ENCODE peak calls at places on chromosomes 6 and 20, in seven cellular contexts. One of them, this sample, is unnamed.

GRCh38 chr6:54260025-54260424 is 48.2 kb upstream of the TINAG start:
- DNase-seq in NCI-H446: no peak
- DNase-seq in keratinocyte: no peak
- DNase-seq in EL: no peak
- DNase-seq in stimulated activated CD4-positive, alpha-beta T cell treated with anti-CD3 and anti-CD28 coated beads, Interleukin-4, amount 100 ng/mL, for 4 hours: no peak
- DNase-seq in tibial nerve: no peak
- DNase-seq in heart right ventricle: no peak
- DNase-seq in this sample: no peak

GRCh38 chr6:157675859-157676640 is 147.0 kb upstream of the SNX9 start:
- DNase-seq in NCI-H446: no peak
- DNase-seq in keratinocyte: no peak
- DNase-seq in EL: no peak
- DNase-seq in stimulated activated CD4-positive, alpha-beta T cell treated with anti-CD3 and anti-CD28 coated beads, Interleukin-4, amount 100 ng/mL, for 4 hours: no peak
- DNase-seq in tibial nerve: no peak
- DNase-seq in heart right ventricle: no peak
- DNase-seq in this sample: no peak

GRCh38 chr6:122696079-122696478 is 83.4 kb upstream of the FABP7 start:
- DNase-seq in NCI-H446: no peak
- DNase-seq in keratinocyte: peak
- DNase-seq in EL: peak
- DNase-seq in stimulated activated CD4-positive, alpha-beta T cell treated with anti-CD3 and anti-CD28 coated beads, Interleukin-4, amount 100 ng/mL, for 4 hours: no peak
- DNase-seq in tibial nerve: no peak
- DNase-seq in heart right ventricle: no peak
- DNase-seq in this sample: no peak

GRCh38 chr20:13717631-13718044 is 67.1 kb downstream of the ESF1 start:
- DNase-seq in NCI-H446: no peak
- DNase-seq in keratinocyte: no peak
- DNase-seq in EL: no peak
- DNase-seq in stimulated activated CD4-positive, alpha-beta T cell treated with anti-CD3 and anti-CD28 coated beads, Interleukin-4, amount 100 ng/mL, for 4 hours: no peak
- DNase-seq in tibial nerve: no peak
- DNase-seq in heart right ventricle: no peak
- DNase-seq in this sample: no peak

GRCh38 chr6:11770546-11771466 is 7.8 kb downstream of the ADTRP start:
- DNase-seq in NCI-H446: no peak
- DNase-seq in keratinocyte: peak
- DNase-seq in EL: peak
- DNase-seq in stimulated activated CD4-positive, alpha-beta T cell treated with anti-CD3 and anti-CD28 coated beads, Interleukin-4, amount 100 ng/mL, for 4 hours: no peak
- DNase-seq in tibial nerve: peak
- DNase-seq in heart right ventricle: peak
- DNase-seq in this sample: no peak

GRCh38 chr20:17617868-17618672 is 48.2 kb downstream of the DSTN start:
- DNase-seq in NCI-H446: no peak
- DNase-seq in keratinocyte: no peak
- DNase-seq in EL: no peak
- DNase-seq in stimulated activated CD4-positive, alpha-beta T cell treated with anti-CD3 and anti-CD28 coated beads, Interleukin-4, amount 100 ng/mL, for 4 hours: no peak
- DNase-seq in tibial nerve: peak
- DNase-seq in heart right ventricle: no peak
- DNase-seq in this sample: no peak

GRCh38 chr6:49636368-49637332 is at the start of gene RHAG:
- DNase-seq in NCI-H446: no peak
- DNase-seq in keratinocyte: no peak
- DNase-seq in EL: no peak
- DNase-seq in stimulated activated CD4-positive, alpha-beta T cell treated with anti-CD3 and anti-CD28 coated beads, Interleukin-4, amount 100 ng/mL, for 4 hours: no peak
- DNase-seq in tibial nerve: no peak
- DNase-seq in heart right ventricle: no peak
- DNase-seq in this sample: no peak

GRCh38 chr6:33815854-33816253 is 12.1 kb upstream of the MLN start:
- DNase-seq in NCI-H446: peak
- DNase-seq in keratinocyte: no peak
- DNase-seq in EL: peak
- DNase-seq in stimulated activated CD4-positive, alpha-beta T cell treated with anti-CD3 and anti-CD28 coated beads, Interleukin-4, amount 100 ng/mL, for 4 hours: no peak
- DNase-seq in tibial nerve: no peak
- DNase-seq in heart right ventricle: no peak
- DNase-seq in this sample: no peak

GRCh38 chr20:55097621-55098020 is 622.2 kb downstream of the DOK5 start:
- DNase-seq in NCI-H446: no peak
- DNase-seq in keratinocyte: no peak
- DNase-seq in EL: no peak
- DNase-seq in stimulated activated CD4-positive, alpha-beta T cell treated with anti-CD3 and anti-CD28 coated beads, Interleukin-4, amount 100 ng/mL, for 4 hours: no peak
- DNase-seq in tibial nerve: no peak
- DNase-seq in heart right ventricle: no peak
- DNase-seq in this sample: no peak

GRCh38 chr20:56373942-56374341 is 15.2 kb downstream of the FAM210B start:
- DNase-seq in NCI-H446: no peak
- DNase-seq in keratinocyte: peak
- DNase-seq in EL: peak
- DNase-seq in stimulated activated CD4-positive, alpha-beta T cell treated with anti-CD3 and anti-CD28 coated beads, Interleukin-4, amount 100 ng/mL, for 4 hours: no peak
- DNase-seq in tibial nerve: no peak
- DNase-seq in heart right ventricle: no peak
- DNase-seq in this sample: no peak

GRCh38 chr6:40763001-40763400 is 175.8 kb upstream of the LRFN2 start:
- DNase-seq in NCI-H446: no peak
- DNase-seq in keratinocyte: no peak
- DNase-seq in EL: no peak
- DNase-seq in stimulated activated CD4-positive, alpha-beta T cell treated with anti-CD3 and anti-CD28 coated beads, Interleukin-4, amount 100 ng/mL, for 4 hours: no peak
- DNase-seq in tibial nerve: no peak
- DNase-seq in heart right ventricle: peak
- DNase-seq in this sample: no peak

GRCh38 chr6:137745321-137745720 is 121.7 kb upstream of the TNFAIP3 start:
- DNase-seq in NCI-H446: no peak
- DNase-seq in keratinocyte: no peak
- DNase-seq in EL: no peak
- DNase-seq in stimulated activated CD4-positive, alpha-beta T cell treated with anti-CD3 and anti-CD28 coated beads, Interleukin-4, amount 100 ng/mL, for 4 hours: no peak
- DNase-seq in tibial nerve: no peak
- DNase-seq in heart right ventricle: no peak
- DNase-seq in this sample: no peak

GRCh38 chr6:56329296-56330050 is 82.1 kb upstream of the COL21A1 start:
- DNase-seq in NCI-H446: no peak
- DNase-seq in keratinocyte: no peak
- DNase-seq in EL: peak
- DNase-seq in stimulated activated CD4-positive, alpha-beta T cell treated with anti-CD3 and anti-CD28 coated beads, Interleukin-4, amount 100 ng/mL, for 4 hours: no peak
- DNase-seq in tibial nerve: no peak
- DNase-seq in heart right ventricle: no peak
- DNase-seq in this sample: no peak

GRCh38 chr6:42404494-42404893 is 47.2 kb downstream of the TRERF1 start:
- DNase-seq in NCI-H446: no peak
- DNase-seq in keratinocyte: peak
- DNase-seq in EL: peak
- DNase-seq in stimulated activated CD4-positive, alpha-beta T cell treated with anti-CD3 and anti-CD28 coated beads, Interleukin-4, amount 100 ng/mL, for 4 hours: peak
- DNase-seq in tibial nerve: no peak
- DNase-seq in heart right ventricle: no peak
- DNase-seq in this sample: no peak

GRCh38 chr20:9161308-9161707 is 92.4 kb downstream of the PLCB4 start:
- DNase-seq in NCI-H446: peak
- DNase-seq in keratinocyte: no peak
- DNase-seq in EL: no peak
- DNase-seq in stimulated activated CD4-positive, alpha-beta T cell treated with anti-CD3 and anti-CD28 coated beads, Interleukin-4, amount 100 ng/mL, for 4 hours: no peak
- DNase-seq in tibial nerve: no peak
- DNase-seq in heart right ventricle: no peak
- DNase-seq in this sample: no peak

GRCh38 chr6:148080311-148080710 is 262.3 kb upstream of the SASH1 start:
- DNase-seq in NCI-H446: no peak
- DNase-seq in keratinocyte: no peak
- DNase-seq in EL: no peak
- DNase-seq in stimulated activated CD4-positive, alpha-beta T cell treated with anti-CD3 and anti-CD28 coated beads, Interleukin-4, amount 100 ng/mL, for 4 hours: no peak
- DNase-seq in tibial nerve: no peak
- DNase-seq in heart right ventricle: no peak
- DNase-seq in this sample: no peak

GRCh38 chr6:41671376-41671775 is 33.1 kb downstream of the MDFI start:
- DNase-seq in NCI-H446: no peak
- DNase-seq in keratinocyte: no peak
- DNase-seq in EL: no peak
- DNase-seq in stimulated activated CD4-positive, alpha-beta T cell treated with anti-CD3 and anti-CD28 coated beads, Interleukin-4, amount 100 ng/mL, for 4 hours: no peak
- DNase-seq in tibial nerve: no peak
- DNase-seq in heart right ventricle: no peak
- DNase-seq in this sample: no peak

GRCh38 chr6:21915707-21916399 is 322.3 kb downstream of the SOX4 start:
- DNase-seq in NCI-H446: peak
- DNase-seq in keratinocyte: no peak
- DNase-seq in EL: peak
- DNase-seq in stimulated activated CD4-positive, alpha-beta T cell treated with anti-CD3 and anti-CD28 coated beads, Interleukin-4, amount 100 ng/mL, for 4 hours: no peak
- DNase-seq in tibial nerve: no peak
- DNase-seq in heart right ventricle: no peak
- DNase-seq in this sample: no peak

GRCh38 chr6:43578748-43579147 is 2.8 kb downstream of the POLH start:
- DNase-seq in NCI-H446: no peak
- DNase-seq in keratinocyte: no peak
- DNase-seq in EL: no peak
- DNase-seq in stimulated activated CD4-positive, alpha-beta T cell treated with anti-CD3 and anti-CD28 coated beads, Interleukin-4, amount 100 ng/mL, for 4 hours: no peak
- DNase-seq in tibial nerve: no peak
- DNase-seq in heart right ventricle: no peak
- DNase-seq in this sample: no peak

GRCh38 chr6:78835817-78836216 is 31.5 kb upstream of the IRAK1BP1 start:
- DNase-seq in NCI-H446: peak
- DNase-seq in keratinocyte: no peak
- DNase-seq in EL: no peak
- DNase-seq in stimulated activated CD4-positive, alpha-beta T cell treated with anti-CD3 and anti-CD28 coated beads, Interleukin-4, amount 100 ng/mL, for 4 hours: no peak
- DNase-seq in tibial nerve: no peak
- DNase-seq in heart right ventricle: no peak
- DNase-seq in this sample: no peak

GRCh38 chr6:111738631-111739030 is 133.0 kb upstream of the TRAF3IP2 start:
- DNase-seq in NCI-H446: no peak
- DNase-seq in keratinocyte: no peak
- DNase-seq in EL: no peak
- DNase-seq in stimulated activated CD4-positive, alpha-beta T cell treated with anti-CD3 and anti-CD28 coated beads, Interleukin-4, amount 100 ng/mL, for 4 hours: no peak
- DNase-seq in tibial nerve: no peak
- DNase-seq in heart right ventricle: no peak
- DNase-seq in this sample: no peak

GRCh38 chr6:30720738-30721197 is 616 bp downstream of the TUBB start:
- DNase-seq in NCI-H446: peak
- DNase-seq in keratinocyte: no peak
- DNase-seq in EL: peak
- DNase-seq in stimulated activated CD4-positive, alpha-beta T cell treated with anti-CD3 and anti-CD28 coated beads, Interleukin-4, amount 100 ng/mL, for 4 hours: peak
- DNase-seq in tibial nerve: peak
- DNase-seq in heart right ventricle: peak
- DNase-seq in this sample: peak

GRCh38 chr6:134707342-134707982 is 242.4 kb downstream of the ALDH8A1 start:
- DNase-seq in NCI-H446: no peak
- DNase-seq in keratinocyte: no peak
- DNase-seq in EL: peak
- DNase-seq in stimulated activated CD4-positive, alpha-beta T cell treated with anti-CD3 and anti-CD28 coated beads, Interleukin-4, amount 100 ng/mL, for 4 hours: no peak
- DNase-seq in tibial nerve: no peak
- DNase-seq in heart right ventricle: no peak
- DNase-seq in this sample: no peak

GRCh38 chr6:18432180-18432579 is 45.0 kb downstream of the RNF144B start:
- DNase-seq in NCI-H446: no peak
- DNase-seq in keratinocyte: no peak
- DNase-seq in EL: peak
- DNase-seq in stimulated activated CD4-positive, alpha-beta T cell treated with anti-CD3 and anti-CD28 coated beads, Interleukin-4, amount 100 ng/mL, for 4 hours: no peak
- DNase-seq in tibial nerve: no peak
- DNase-seq in heart right ventricle: no peak
- DNase-seq in this sample: no peak

GRCh38 chr6:109236140-109237081 is 141.1 kb downstream of the CEP57L1 start:
- DNase-seq in NCI-H446: no peak
- DNase-seq in keratinocyte: no peak
- DNase-seq in EL: no peak
- DNase-seq in stimulated activated CD4-positive, alpha-beta T cell treated with anti-CD3 and anti-CD28 coated beads, Interleukin-4, amount 100 ng/mL, for 4 hours: peak
- DNase-seq in tibial nerve: no peak
- DNase-seq in heart right ventricle: no peak
- DNase-seq in this sample: no peak

GRCh38 chr20:35568645-35569044 is 26.8 kb downstream of the ERGIC3 start:
- DNase-seq in NCI-H446: no peak
- DNase-seq in keratinocyte: no peak
- DNase-seq in EL: no peak
- DNase-seq in stimulated activated CD4-positive, alpha-beta T cell treated with anti-CD3 and anti-CD28 coated beads, Interleukin-4, amount 100 ng/mL, for 4 hours: no peak
- DNase-seq in tibial nerve: no peak
- DNase-seq in heart right ventricle: no peak
- DNase-seq in this sample: no peak

GRCh38 chr6:18595774-18596528 is 208.8 kb downstream of the RNF144B start:
- DNase-seq in NCI-H446: peak
- DNase-seq in keratinocyte: peak
- DNase-seq in EL: peak
- DNase-seq in stimulated activated CD4-positive, alpha-beta T cell treated with anti-CD3 and anti-CD28 coated beads, Interleukin-4, amount 100 ng/mL, for 4 hours: peak
- DNase-seq in tibial nerve: peak
- DNase-seq in heart right ventricle: no peak
- DNase-seq in this sample: peak

GRCh38 chr20:34951252-34951651 is 4.4 kb downstream of the GSS start:
- DNase-seq in NCI-H446: no peak
- DNase-seq in keratinocyte: no peak
- DNase-seq in EL: no peak
- DNase-seq in stimulated activated CD4-positive, alpha-beta T cell treated with anti-CD3 and anti-CD28 coated beads, Interleukin-4, amount 100 ng/mL, for 4 hours: no peak
- DNase-seq in tibial nerve: no peak
- DNase-seq in heart right ventricle: no peak
- DNase-seq in this sample: no peak

GRCh38 chr6:25590986-25591385 is 61.0 kb upstream of the SCGN start:
- DNase-seq in NCI-H446: no peak
- DNase-seq in keratinocyte: no peak
- DNase-seq in EL: no peak
- DNase-seq in stimulated activated CD4-positive, alpha-beta T cell treated with anti-CD3 and anti-CD28 coated beads, Interleukin-4, amount 100 ng/mL, for 4 hours: no peak
- DNase-seq in tibial nerve: no peak
- DNase-seq in heart right ventricle: no peak
- DNase-seq in this sample: no peak

GRCh38 chr20:36728986-36729385 is 16.9 kb downstream of the NDRG3 start:
- DNase-seq in NCI-H446: no peak
- DNase-seq in keratinocyte: no peak
- DNase-seq in EL: peak
- DNase-seq in stimulated activated CD4-positive, alpha-beta T cell treated with anti-CD3 and anti-CD28 coated beads, Interleukin-4, amount 100 ng/mL, for 4 hours: no peak
- DNase-seq in tibial nerve: no peak
- DNase-seq in heart right ventricle: no peak
- DNase-seq in this sample: no peak

GRCh38 chr20:37358366-37359150 is 12.6 kb downstream of the SRC start:
- DNase-seq in NCI-H446: no peak
- DNase-seq in keratinocyte: peak
- DNase-seq in EL: no peak
- DNase-seq in stimulated activated CD4-positive, alpha-beta T cell treated with anti-CD3 and anti-CD28 coated beads, Interleukin-4, amount 100 ng/mL, for 4 hours: no peak
- DNase-seq in tibial nerve: no peak
- DNase-seq in heart right ventricle: no peak
- DNase-seq in this sample: no peak

GRCh38 chr6:113461153-113461897 is 395.8 kb upstream of the MARCKS start:
- DNase-seq in NCI-H446: peak
- DNase-seq in keratinocyte: no peak
- DNase-seq in EL: no peak
- DNase-seq in stimulated activated CD4-positive, alpha-beta T cell treated with anti-CD3 and anti-CD28 coated beads, Interleukin-4, amount 100 ng/mL, for 4 hours: no peak
- DNase-seq in tibial nerve: no peak
- DNase-seq in heart right ventricle: no peak
- DNase-seq in this sample: no peak

GRCh38 chr6:158405933-158406332 is 93.7 kb downstream of the TULP4 start:
- DNase-seq in NCI-H446: no peak
- DNase-seq in keratinocyte: no peak
- DNase-seq in EL: no peak
- DNase-seq in stimulated activated CD4-positive, alpha-beta T cell treated with anti-CD3 and anti-CD28 coated beads, Interleukin-4, amount 100 ng/mL, for 4 hours: no peak
- DNase-seq in tibial nerve: no peak
- DNase-seq in heart right ventricle: no peak
- DNase-seq in this sample: no peak

GRCh38 chr6:40577672-40578071 is 9.5 kb downstream of the LRFN2 start:
- DNase-seq in NCI-H446: no peak
- DNase-seq in keratinocyte: no peak
- DNase-seq in EL: no peak
- DNase-seq in stimulated activated CD4-positive, alpha-beta T cell treated with anti-CD3 and anti-CD28 coated beads, Interleukin-4, amount 100 ng/mL, for 4 hours: no peak
- DNase-seq in tibial nerve: no peak
- DNase-seq in heart right ventricle: no peak
- DNase-seq in this sample: no peak

GRCh38 chr6:56497270-56497669 is 145.4 kb downstream of the DST start:
- DNase-seq in NCI-H446: no peak
- DNase-seq in keratinocyte: no peak
- DNase-seq in EL: no peak
- DNase-seq in stimulated activated CD4-positive, alpha-beta T cell treated with anti-CD3 and anti-CD28 coated beads, Interleukin-4, amount 100 ng/mL, for 4 hours: no peak
- DNase-seq in tibial nerve: no peak
- DNase-seq in heart right ventricle: no peak
- DNase-seq in this sample: no peak

GRCh38 chr20:22619272-22619671 is 34.9 kb upstream of the FOXA2 start:
- DNase-seq in NCI-H446: no peak
- DNase-seq in keratinocyte: no peak
- DNase-seq in EL: no peak
- DNase-seq in stimulated activated CD4-positive, alpha-beta T cell treated with anti-CD3 and anti-CD28 coated beads, Interleukin-4, amount 100 ng/mL, for 4 hours: no peak
- DNase-seq in tibial nerve: no peak
- DNase-seq in heart right ventricle: no peak
- DNase-seq in this sample: no peak

GRCh38 chr6:160028487-160029275 is 59.8 kb downstream of the IGF2R start:
- DNase-seq in NCI-H446: no peak
- DNase-seq in keratinocyte: no peak
- DNase-seq in EL: no peak
- DNase-seq in stimulated activated CD4-positive, alpha-beta T cell treated with anti-CD3 and anti-CD28 coated beads, Interleukin-4, amount 100 ng/mL, for 4 hours: no peak
- DNase-seq in tibial nerve: no peak
- DNase-seq in heart right ventricle: no peak
- DNase-seq in this sample: no peak

GRCh38 chr20:40638414-40638813 is 50.6 kb downstream of the MAFB start:
- DNase-seq in NCI-H446: no peak
- DNase-seq in keratinocyte: no peak
- DNase-seq in EL: no peak
- DNase-seq in stimulated activated CD4-positive, alpha-beta T cell treated with anti-CD3 and anti-CD28 coated beads, Interleukin-4, amount 100 ng/mL, for 4 hours: no peak
- DNase-seq in tibial nerve: no peak
- DNase-seq in heart right ventricle: no peak
- DNase-seq in this sample: no peak